ENCODE peak calls at places on chromosomes 5 and 9, in nine cellular contexts. K, U, Q, Z, O, C, P, E and N are unnamed samples.

GRCh38 chr5:43609752-43610151 is 6.8 kb downstream of the NNT start:
- DNase-seq in K (no peak), U (no peak), Q (no peak), Z (no peak), O (no peak), C (no peak), P (no peak), E (no peak), N (no peak)

GRCh38 chr9:101442248-101443136 is 6.9 kb upstream of the ALDOB start:
- DNase-seq in K (no peak), U (no peak), Q (no peak), Z (peak), O (no peak), C (no peak), P (no peak), E (no peak), N (no peak)

GRCh38 chr9:123686131-123686848 is 243.6 kb downstream of the DENND1A start:
- DNase-seq in K (peak), U (no peak), Q (no peak), Z (no peak), O (no peak), C (peak), P (no peak), E (no peak), N (peak)

GRCh38 chr5:87412417-87413115 is at the start of gene CCNH:
- DNase-seq in K (peak), U (peak), Q (peak), Z (peak), O (peak), C (peak), P (peak), E (peak), N (peak)

GRCh38 chr5:147483961-147484707 is 25.7 kb downstream of the DPYSL3 start:
- DNase-seq in K (peak), U (no peak), Q (no peak), Z (peak), O (no peak), C (peak), P (peak), E (peak), N (peak)

GRCh38 chr9:132406554-132407122 is at the start of gene TTF1:
- DNase-seq in K (peak), U (peak), Q (peak), Z (peak), O (peak), C (peak), P (peak), E (peak), N (peak)

GRCh38 chr9:136942881-136943230 is 1.7 kb downstream of the FBXW5 start:
- DNase-seq in K (no peak), U (no peak), Q (no peak), Z (no peak), O (no peak), C (no peak), P (no peak), E (no peak), N (no peak)

GRCh38 chr5:151434570-151435237 is 12.7 kb upstream of the SLC36A1 start:
- DNase-seq in K (no peak), U (no peak), Q (no peak), Z (no peak), O (no peak), C (no peak), P (no peak), E (no peak), N (no peak)

GRCh38 chr5:134600600-134600999 is 32.0 kb downstream of the SAR1B start:
- DNase-seq in K (peak), U (no peak), Q (no peak), Z (no peak), O (no peak), C (no peak), P (no peak), E (no peak), N (no peak)